ENCODE peak calls at places on chromosomes 3 and 15, in six cellular contexts. Q is cardiac muscle cell, I is Panc1, T is astrocyte of the spinal cord, R is foreskin fibroblast, S is Peyer's patch. D is an unnamed sample.

GRCh38 chr15:52540374-52541012 is 11.8 kb upstream of the MYO5A start:
- DNase-seq in Q (no peak), I (no peak), T (peak), R (no peak), S (no peak), D (no peak)

GRCh38 chr15:78065284-78065872 is 12.1 kb downstream of the TBC1D2B start:
- DNase-seq in Q (no peak), I (no peak), T (peak), R (peak), S (no peak), D (peak)

GRCh38 chr15:101379647-101380046 is 84.6 kb upstream of the SNRPA1 start:
- DNase-seq in Q (no peak), I (no peak), T (no peak), R (no peak), S (no peak), D (no peak)

GRCh38 chr3:164080208-164080607 is 998.1 kb downstream of the SI start:
- DNase-seq in Q (no peak), I (no peak), T (no peak), R (no peak), S (no peak), D (no peak)

GRCh38 chr3:17088602-17089313 is 204.0 kb downstream of the PLCL2 start:
- DNase-seq in Q (no peak), I (no peak), T (no peak), R (no peak), S (no peak), D (no peak)

GRCh38 chr15:63210151-63211051 is 21.0 kb downstream of the RAB8B start:
- DNase-seq in Q (no peak), I (no peak), T (no peak), R (peak), S (no peak), D (no peak)

GRCh38 chr15:74215958-74216357 is 13.4 kb upstream of the STRA6 start:
- DNase-seq in Q (no peak), I (no peak), T (no peak), R (no peak), S (no peak), D (no peak)

GRCh38 chr15:94524565-94524964 is 293.2 kb downstream of the MCTP2 start:
- DNase-seq in Q (no peak), I (no peak), T (no peak), R (no peak), S (no peak), D (no peak)

DNA sequence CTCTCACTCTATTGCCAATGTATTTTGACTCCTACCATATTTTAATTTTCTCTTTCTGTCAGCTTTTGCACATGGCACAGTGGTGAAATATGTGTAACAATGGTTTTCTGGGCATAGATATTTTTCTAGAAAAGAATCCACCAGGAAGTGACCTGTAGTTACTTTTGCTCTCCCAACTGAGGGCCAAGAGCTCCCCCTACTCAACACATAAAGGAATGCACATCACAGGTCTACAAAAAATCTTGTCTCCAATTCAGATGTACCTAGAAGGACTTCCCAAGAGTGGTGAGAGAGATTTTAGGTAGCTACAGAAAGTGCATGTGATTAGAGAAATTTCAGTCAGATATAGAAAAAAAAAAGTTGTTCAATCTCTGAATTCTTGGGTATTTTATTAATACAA is 15.6 kb downstream of the CPA3 start:
- DNase-seq in Q (peak), I (no peak), T (no peak), R (no peak), S (no peak), D (no peak)
- TF ChIP-seq CTCF in Q (no peak), I (peak), T (peak), R (no peak), S (no peak), D (peak)

DNA sequence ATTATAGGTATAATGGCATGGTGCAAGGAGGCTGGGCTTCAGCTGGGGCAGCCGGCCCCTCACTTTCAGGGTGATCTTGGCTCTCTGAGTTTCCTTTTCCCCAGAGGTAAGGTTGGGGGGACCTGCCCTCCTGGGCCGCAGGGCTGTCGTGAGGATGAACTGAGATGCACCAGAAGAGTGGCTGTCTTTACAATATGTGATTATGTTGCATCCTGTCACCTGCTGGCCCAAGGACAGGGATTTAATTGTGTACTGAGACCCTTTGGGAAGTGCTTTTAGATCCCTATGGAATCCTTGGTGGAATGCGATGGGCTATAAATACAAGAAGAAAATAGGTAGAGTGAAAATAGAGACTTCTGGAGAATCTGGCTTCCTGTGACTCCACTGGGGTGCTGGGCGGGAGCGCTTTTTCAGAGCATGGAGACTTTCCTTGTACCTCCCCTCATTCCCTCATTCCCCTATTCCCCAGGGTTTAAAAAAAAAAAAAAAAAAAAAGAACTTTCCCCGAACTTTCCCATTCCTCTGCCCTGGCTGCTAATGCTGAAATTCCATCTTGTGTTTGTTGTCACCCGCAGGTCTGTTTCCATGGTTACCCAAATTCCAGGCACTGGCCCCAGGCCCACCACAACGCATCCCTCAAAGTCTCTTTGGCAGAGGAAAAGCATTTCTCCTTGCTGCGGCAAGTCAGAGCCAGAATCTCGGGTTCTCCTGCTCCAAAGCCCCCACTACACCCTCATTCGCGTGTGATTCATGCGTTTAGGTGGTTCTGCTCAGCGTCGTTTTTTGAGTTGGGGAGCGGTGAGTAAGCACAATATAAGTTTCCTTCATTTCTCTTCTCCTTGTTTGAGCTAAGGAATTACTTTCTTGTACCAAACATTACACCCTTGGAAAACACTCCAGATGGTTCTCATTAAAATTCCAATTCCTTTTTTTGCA is 21.8 kb downstream of the ANAPC13 start:
- DNase-seq in Q (no peak), I (no peak), T (peak), R (peak), S (no peak), D (peak)
- H3K4me3 ChIP-seq in Q (no peak), I (no peak), T (no peak), R (no peak), S (no peak), D (no peak)

DNA sequence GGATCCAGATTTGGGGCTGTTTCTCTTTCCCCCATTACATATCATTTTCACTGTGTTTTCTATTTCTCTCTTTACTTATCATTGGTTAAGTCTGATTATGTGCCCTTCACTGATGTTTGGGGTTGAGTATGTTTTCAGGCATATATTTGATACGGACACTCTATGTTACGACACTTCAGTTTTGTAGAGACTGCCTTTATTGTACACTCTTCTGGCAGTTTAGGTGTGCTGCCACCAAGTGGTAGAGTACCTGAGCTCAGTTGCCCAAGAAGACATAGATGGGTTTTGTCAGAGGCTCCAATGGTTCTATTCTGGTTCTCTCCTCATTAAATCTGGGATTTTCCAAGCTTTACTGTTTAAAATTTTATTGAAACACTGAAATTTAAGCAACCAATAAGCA is 255.0 kb upstream of the ROPN1 start:
- DNase-seq in Q (peak), I (peak), T (no peak), R (peak), S (no peak), D (no peak)
- TF ChIP-seq CTCF in Q (peak), I (peak), T (peak), R (peak), S (no peak), D (peak)

GRCh38 chr3:49992351-49992750 is 52.4 kb downstream of the RBM6 start:
- DNase-seq in Q (no peak), I (no peak), T (no peak), R (no peak), S (no peak), D (no peak)
- H3K4me3 ChIP-seq in Q (no peak), I (no peak), T (no peak), R (no peak), S (no peak), D (no peak)

DNA sequence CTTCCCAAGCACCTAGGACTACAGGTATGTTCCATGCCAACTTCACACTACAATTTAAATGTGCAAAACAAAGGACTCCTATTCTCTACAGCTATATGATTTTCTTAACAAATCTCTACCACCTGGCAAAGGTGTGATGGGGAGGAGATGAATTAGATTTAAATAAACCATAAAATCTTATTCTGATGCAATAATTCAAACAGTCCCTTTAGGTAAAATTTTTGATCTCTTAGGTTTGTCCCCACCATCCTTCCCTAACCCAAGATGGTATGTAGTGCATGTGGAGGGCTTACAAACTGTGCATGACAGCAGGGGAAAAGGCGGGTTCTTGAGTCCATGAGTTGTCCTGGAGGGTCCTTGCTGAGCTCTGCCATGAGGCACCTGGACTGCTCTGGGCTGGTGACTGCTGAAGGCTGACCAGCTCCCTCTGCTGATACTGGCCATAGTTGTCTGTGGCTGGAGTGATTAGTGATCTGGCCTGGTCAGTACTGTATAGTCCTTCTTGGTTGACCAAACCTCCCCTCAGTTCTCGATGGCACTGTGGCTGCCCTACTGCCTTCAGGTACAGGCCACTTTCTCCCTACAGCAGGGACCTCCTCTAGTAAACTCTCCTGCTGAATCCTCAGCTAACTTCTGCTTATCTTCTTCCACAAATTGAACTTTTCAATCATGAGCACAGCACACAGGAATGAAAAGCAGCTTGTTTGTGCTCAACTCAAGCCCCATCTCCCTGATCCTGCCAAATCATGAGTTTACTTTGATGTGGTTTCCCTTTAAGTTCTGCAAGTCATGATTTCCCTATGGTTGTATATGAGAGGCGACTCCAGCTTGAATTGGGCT is 30.1 kb downstream of the CFAP161 start:
- DNase-seq in Q (no peak), I (no peak), T (peak), R (peak), S (no peak), D (no peak)
- TF ChIP-seq CTCF in Q (no peak), I (peak), T (no peak), R (peak), S (no peak), D (peak)

GRCh38 chr15:58520936-58521292 is 89.1 kb downstream of the LIPC start:
- DNase-seq in Q (no peak), I (no peak), T (no peak), R (no peak), S (no peak), D (no peak)

GRCh38 chr15:58518626-58519025 is 86.8 kb downstream of the LIPC start:
- DNase-seq in Q (no peak), I (no peak), T (no peak), R (no peak), S (no peak), D (no peak)

GRCh38 chr15:58521293-58521991 is 89.7 kb downstream of the LIPC start:
- DNase-seq in Q (no peak), I (no peak), T (peak), R (peak), S (no peak), D (peak)

GRCh38 chr15:58522391-58522790 is 90.6 kb downstream of the LIPC start:
- DNase-seq in Q (no peak), I (no peak), T (no peak), R (no peak), S (no peak), D (no peak)

DNA sequence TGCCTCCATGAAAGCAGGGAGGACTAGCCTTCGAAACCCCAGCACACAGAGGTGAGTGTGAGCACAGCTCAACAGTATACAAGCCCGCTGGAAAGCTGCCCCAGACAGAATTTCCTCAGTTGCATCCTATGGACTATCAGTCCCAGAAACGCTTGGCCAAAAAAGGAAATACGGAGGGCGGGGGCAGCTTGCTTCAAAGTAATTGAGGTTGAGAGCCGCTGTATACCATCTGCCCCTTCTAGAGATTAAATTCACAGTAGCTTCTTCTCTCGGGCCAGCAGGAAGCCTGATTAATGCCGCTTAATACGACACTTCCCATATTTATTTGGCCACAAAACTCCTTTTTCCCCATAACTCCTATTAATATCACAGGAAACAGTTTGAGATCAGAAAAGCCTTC is 88.7 kb downstream of the LIPC start:
- DNase-seq in Q (no peak), I (no peak), T (no peak), R (no peak), S (no peak), D (no peak)
- H3K4me3 ChIP-seq in Q (no peak), I (no peak), T (no peak), R (no peak), S (no peak), D (no peak)

GRCh38 chr3:67419779-67420178 is 234.6 kb downstream of the SUCLG2 start:
- DNase-seq in Q (peak), I (no peak), T (no peak), R (no peak), S (no peak), D (no peak)

GRCh38 chr3:67414740-67415139 is 239.7 kb downstream of the SUCLG2 start:
- DNase-seq in Q (no peak), I (no peak), T (no peak), R (peak), S (no peak), D (no peak)

GRCh38 chr3:67418539-67419529 is 235.6 kb downstream of the SUCLG2 start:
- DNase-seq in Q (peak), I (no peak), T (no peak), R (peak), S (no peak), D (no peak)

GRCh38 chr3:67415504-67415903 is 238.9 kb downstream of the SUCLG2 start:
- DNase-seq in Q (no peak), I (no peak), T (peak), R (peak), S (no peak), D (peak)

DNA sequence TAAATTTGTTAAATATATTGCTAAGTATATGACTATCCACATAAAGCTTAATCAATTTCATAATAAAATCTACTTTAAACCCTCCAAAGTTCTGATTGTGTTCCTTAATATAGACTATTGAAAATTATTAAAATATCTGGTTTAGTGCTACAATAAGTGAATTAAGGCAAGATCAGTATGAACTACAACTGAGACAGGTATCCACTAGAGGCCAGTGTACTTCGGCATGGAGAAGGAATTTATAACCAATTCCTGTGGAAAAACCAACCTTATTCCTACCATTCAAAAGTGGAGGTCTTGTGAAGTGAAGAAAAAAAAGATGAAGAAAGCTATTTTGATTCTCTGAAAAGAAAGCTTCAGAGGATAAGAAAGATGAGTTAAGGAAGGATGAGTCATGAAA is 237.7 kb downstream of the SUCLG2 start:
- DNase-seq in Q (no peak), I (no peak), T (peak), R (no peak), S (no peak), D (no peak)
- TF ChIP-seq CTCF in Q (no peak), I (no peak), T (peak), R (no peak), S (no peak), D (peak)

DNA sequence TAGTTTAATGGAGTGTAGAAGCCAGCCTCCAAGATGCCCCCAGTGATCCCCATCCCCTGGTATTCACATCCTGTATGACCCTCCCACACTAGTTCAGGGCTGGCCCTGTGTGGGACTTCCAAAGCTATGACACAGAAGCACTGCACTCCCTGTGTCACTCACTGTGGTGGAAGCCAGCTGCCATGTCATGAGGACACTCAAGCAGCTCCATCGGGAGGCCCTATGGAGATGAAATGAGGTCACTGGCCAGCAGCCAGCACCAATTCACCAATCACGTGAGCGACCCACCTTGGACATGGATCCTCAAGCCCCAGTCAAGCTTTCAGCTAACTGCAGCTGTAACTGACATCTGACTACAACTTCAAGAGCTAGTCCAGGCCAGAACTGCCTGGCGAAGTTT is 3.9 kb upstream of the ACAN start:
- DNase-seq in Q (no peak), I (no peak), T (no peak), R (no peak), S (no peak), D (no peak)
- H3K4me3 ChIP-seq in Q (no peak), I (no peak), T (no peak), R (no peak), S (no peak), D (no peak)

DNA sequence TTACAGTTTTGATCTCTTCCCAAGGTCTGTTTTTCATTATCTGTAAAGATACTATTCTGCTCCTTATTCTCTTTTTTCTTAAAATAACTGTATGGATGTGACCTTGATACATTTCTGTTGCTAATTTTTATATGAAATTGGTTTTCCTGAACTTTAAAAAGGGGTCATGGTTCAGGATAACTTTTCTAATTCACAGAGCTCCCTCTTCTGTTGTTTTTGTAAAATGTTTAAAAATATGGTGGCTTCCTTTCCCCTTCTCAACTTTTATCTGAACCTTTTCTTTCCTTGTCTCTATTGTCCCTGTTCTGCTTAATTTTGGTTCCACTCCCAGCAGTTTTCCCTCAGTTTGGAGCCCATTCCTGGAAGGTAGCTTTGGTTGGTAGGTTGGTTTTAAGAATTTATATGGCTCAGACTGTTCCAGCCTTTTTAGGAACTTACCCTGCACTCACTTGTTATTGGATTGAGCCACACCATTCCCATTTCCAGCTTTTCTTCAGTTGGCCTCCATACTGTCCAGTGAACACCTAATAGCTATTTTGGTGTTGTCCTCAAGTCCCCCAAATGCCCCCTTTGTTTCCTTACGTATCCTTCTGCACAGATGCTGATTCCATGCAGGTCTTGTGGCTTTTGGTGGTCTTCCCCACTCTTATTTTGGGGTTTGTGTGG is 70.3 kb downstream of the SLMAP start:
- DNase-seq in Q (no peak), I (no peak), T (no peak), R (peak), S (no peak), D (no peak)
- TF ChIP-seq CTCF in Q (peak), I (no peak), T (no peak), R (peak), S (no peak), D (peak)